ENCODE peak calls at places on chromosomes 7 and 10, in ten cellular contexts. I is gastrocnemius medialis; J is kidney glomerular epithelial cell; U is Kasumi-1; F is mucosa of descending colon; W is GM20000; P is activated CD8-positive, alpha-beta T cell treated with anti-CD3 and anti-CD28 coated beads for 36 hours; E is brain microvascular endothelial cell; C is SK-N-SH; R is endothelial cell. B is an unnamed sample.

GRCh38 chr7:24978837-24979469 is 1.0 kb downstream of the OSBPL3 start:
- DNase-seq in I (no peak), J (peak), U (peak), F (peak), W (no peak), P (no peak), E (no peak), C (no peak), R (peak), B (no peak)

GRCh38 chr7:120949393-120949799 is 1.2 kb upstream of the ING3 start:
- DNase-seq in I (no peak), J (no peak), U (no peak), F (no peak), W (no peak), P (no peak), E (no peak), C (no peak), R (no peak), B (no peak)

GRCh38 chr10:102269017-102269416 is 23.7 kb downstream of the GBF1 start:
- DNase-seq in I (peak), J (no peak), U (no peak), F (no peak), W (no peak), P (no peak), E (no peak), C (no peak), R (no peak), B (peak)

GRCh38 chr7:150787321-150788281 is 12.6 kb downstream of the TMEM176B start:
- DNase-seq in I (no peak), J (no peak), U (peak), F (no peak), W (no peak), P (no peak), E (no peak), C (peak), R (no peak), B (no peak)

GRCh38 chr7:4789194-4790077 is 14.0 kb downstream of the AP5Z1 start:
- DNase-seq in I (no peak), J (no peak), U (no peak), F (no peak), W (no peak), P (no peak), E (no peak), C (peak), R (no peak), B (no peak)

GRCh38 chr7:139610595-139610994 is 87.1 kb downstream of the CLEC2L start:
- DNase-seq in I (no peak), J (no peak), U (no peak), F (no peak), W (no peak), P (no peak), E (no peak), C (no peak), R (no peak), B (no peak)

GRCh38 chr7:80721880-80722595 is 83.6 kb downstream of the CD36 start:
- DNase-seq in I (no peak), J (peak), U (peak), F (no peak), W (no peak), P (no peak), E (peak), C (no peak), R (no peak), B (peak)

GRCh38 chr10:106652279-106652678 is 512.2 kb downstream of the SORCS1 start:
- DNase-seq in I (no peak), J (no peak), U (no peak), F (no peak), W (peak), P (peak), E (no peak), C (no peak), R (no peak), B (no peak)

GRCh38 chr10:100482181-100482833 is 19.5 kb downstream of the WNT8B start:
- DNase-seq in I (peak), J (peak), U (peak), F (peak), W (peak), P (peak), E (peak), C (peak), R (peak), B (no peak)

GRCh38 chr10:24341371-24341770 is 132.4 kb downstream of the KIAA1217 start:
- DNase-seq in I (no peak), J (no peak), U (no peak), F (no peak), W (no peak), P (no peak), E (no peak), C (no peak), R (no peak), B (no peak)